ENCODE peak calls at places on chromosomes 11 and 22, in six cellular contexts. F is caudate nucleus, L is naive B cell, B is activated T-cell treated with anti-CD3 and anti-CD28 coated beads for 48 hours, E is tibial artery, A is gastrocnemius medialis. M is an unnamed sample.

GRCh38 chr11:11458523-11458922 is 105.5 kb upstream of the CSNK2A3 start:
- DNase-seq in F (no peak), L (no peak), B (no peak), E (no peak), A (no peak), M (no peak)

GRCh38 chr11:76773921-76774361 is 9.2 kb upstream of the TSKU start:
- DNase-seq in F (no peak), L (no peak), B (no peak), E (peak), A (peak), M (no peak)

GRCh38 chr22:45271667-45272188 is 13.0 kb upstream of the UPK3A start:
- DNase-seq in F (peak), L (no peak), B (no peak), E (peak), A (peak), M (no peak)

GRCh38 chr11:64877390-64878222 is 815 bp downstream of the EHD1 start:
- DNase-seq in F (no peak), L (peak), B (no peak), E (no peak), A (no peak), M (no peak)

GRCh38 chr11:34002420-34002819 is 49.1 kb upstream of the CAPRIN1 start:
- DNase-seq in F (no peak), L (no peak), B (no peak), E (no peak), A (no peak), M (no peak)

GRCh38 chr22:17860220-17860965 is 86.1 kb upstream of the BID start:
- DNase-seq in F (peak), L (no peak), B (no peak), E (peak), A (no peak), M (peak)

GRCh38 chr11:61332266-61332822 is 561 bp downstream of the DDB1 start:
- DNase-seq in F (no peak), L (no peak), B (no peak), E (no peak), A (no peak), M (no peak)

GRCh38 chr11:78181155-78181554 is 7.3 kb downstream of the KCTD21 start:
- DNase-seq in F (no peak), L (no peak), B (no peak), E (no peak), A (no peak), M (no peak)

GRCh38 chr22:48574776-48575566 is 1252.7 kb downstream of the BRD1 start:
- DNase-seq in F (peak), L (no peak), B (peak), E (no peak), A (no peak), M (peak)

GRCh38 chr11:11798586-11799438 is 43.0 kb upstream of the USP47 start:
- DNase-seq in F (peak), L (peak), B (peak), E (peak), A (peak), M (peak)

GRCh38 chr22:48331266-48331665 is 1496.4 kb downstream of the BRD1 start:
- DNase-seq in F (no peak), L (no peak), B (no peak), E (no peak), A (no peak), M (no peak)

GRCh38 chr11:2691991-2692841 is 7.6 kb downstream of the KCNQ1OT1 start:
- DNase-seq in F (no peak), L (no peak), B (no peak), E (peak), A (peak), M (no peak)

GRCh38 chr22:46907578-46908215 is 145.2 kb downstream of the TBC1D22A start:
- DNase-seq in F (no peak), L (no peak), B (no peak), E (no peak), A (no peak), M (no peak)

GRCh38 chr11:101477926-101478325 is 105.9 kb downstream of the TRPC6 start:
- DNase-seq in F (no peak), L (no peak), B (no peak), E (no peak), A (no peak), M (no peak)

GRCh38 chr22:20128902-20129746 is 2.5 kb upstream of the ZDHHC8 start:
- DNase-seq in F (no peak), L (no peak), B (no peak), E (no peak), A (peak), M (no peak)

GRCh38 chr11:612961-613300 is 2.8 kb downstream of the IRF7 start:
- DNase-seq in F (no peak), L (no peak), B (no peak), E (no peak), A (no peak), M (no peak)

GRCh38 chr22:27718186-27719032 is 83.1 kb downstream of the MN1 start:
- DNase-seq in F (peak), L (no peak), B (no peak), E (peak), A (peak), M (no peak)

GRCh38 chr11:37141707-37142106 is 543.7 kb upstream of the RAG2 start:
- DNase-seq in F (no peak), L (no peak), B (no peak), E (no peak), A (no peak), M (no peak)

GRCh38 chr11:75793966-75794365 is 21.0 kb upstream of the UVRAG start:
- DNase-seq in F (no peak), L (no peak), B (no peak), E (no peak), A (no peak), M (no peak)

GRCh38 chr11:40029406-40029805 is 1430.0 kb downstream of the LRRC4C start:
- DNase-seq in F (no peak), L (no peak), B (no peak), E (no peak), A (no peak), M (no peak)

GRCh38 chr11:114738954-114739353 is 60.6 kb downstream of the NXPE2 start:
- DNase-seq in F (no peak), L (no peak), B (peak), E (no peak), A (peak), M (no peak)

GRCh38 chr11:3130269-3131071 is 34.6 kb downstream of the OSBPL5 start:
- DNase-seq in F (no peak), L (no peak), B (no peak), E (peak), A (peak), M (peak)

GRCh38 chr22:49211176-49211575 is 616.5 kb downstream of the BRD1 start:
- DNase-seq in F (no peak), L (no peak), B (no peak), E (peak), A (no peak), M (no peak)

GRCh38 chr11:116990061-116990473 is 108.2 kb downstream of the SIK3 start:
- DNase-seq in F (no peak), L (no peak), B (no peak), E (no peak), A (no peak), M (no peak)

GRCh38 chr11:47992959-47993820 is 12.8 kb downstream of the PTPRJ start:
- DNase-seq in F (no peak), L (no peak), B (no peak), E (no peak), A (no peak), M (peak)

GRCh38 chr11:42800041-42800440 is 511.8 kb upstream of the API5 start:
- DNase-seq in F (no peak), L (no peak), B (no peak), E (no peak), A (no peak), M (no peak)

GRCh38 chr11:109401532-109401931 is 20.5 kb upstream of the C11orf87 start:
- DNase-seq in F (no peak), L (no peak), B (no peak), E (no peak), A (no peak), M (no peak)

GRCh38 chr11:10716122-10716521 is 22.6 kb upstream of the IRAG1 start:
- DNase-seq in F (no peak), L (no peak), B (no peak), E (no peak), A (no peak), M (no peak)

GRCh38 chr11:72257551-72257950 is 13.6 kb upstream of the PHOX2A start:
- DNase-seq in F (no peak), L (no peak), B (no peak), E (no peak), A (no peak), M (no peak)

GRCh38 chr11:102390667-102391449 is 43.8 kb downstream of the BIRC2 start:
- DNase-seq in F (peak), L (peak), B (peak), E (peak), A (peak), M (peak)

GRCh38 chr11:86176165-86176884 is 68.2 kb upstream of the EED start:
- DNase-seq in F (no peak), L (no peak), B (peak), E (no peak), A (peak), M (no peak)

GRCh38 chr11:60838132-60838531 is 3.8 kb upstream of the CCDC86 start:
- DNase-seq in F (no peak), L (no peak), B (no peak), E (no peak), A (no peak), M (no peak)

GRCh38 chr22:42273855-42274451 is 3.5 kb upstream of the TCF20 start:
- DNase-seq in F (no peak), L (no peak), B (no peak), E (no peak), A (no peak), M (no peak)

GRCh38 chr11:73579641-73580434 is 18.1 kb downstream of the FAM168A start:
- DNase-seq in F (no peak), L (no peak), B (no peak), E (no peak), A (no peak), M (no peak)

GRCh38 chr22:35742342-35743100 is 24.8 kb downstream of the APOL5 start:
- DNase-seq in F (no peak), L (no peak), B (no peak), E (no peak), A (no peak), M (no peak)

GRCh38 chr11:23856654-23857053 is 640.2 kb upstream of the LUZP2 start:
- DNase-seq in F (no peak), L (no peak), B (no peak), E (no peak), A (no peak), M (no peak)

GRCh38 chr11:19428206-19429001 is 187.7 kb upstream of the E2F8 start:
- DNase-seq in F (no peak), L (no peak), B (no peak), E (no peak), A (no peak), M (no peak)

GRCh38 chr11:106280041-106280440 is 202.6 kb downstream of the AASDHPPT start:
- DNase-seq in F (no peak), L (no peak), B (no peak), E (no peak), A (no peak), M (no peak)

GRCh38 chr22:45413368-45414211 is at the start of the genes RIBC2 and SMC1B:
- DNase-seq in F (peak), L (peak), B (peak), E (peak), A (no peak), M (no peak)